ENCODE peak calls at places on chromosomes 1 and 21, in five cellular contexts. One of them, this sample, is unnamed.

GRCh38 chr1:171965802-171966201 is 124.5 kb downstream of the DNM3 start:
- DNase-seq in fibroblast of pulmonary artery: no peak
- DNase-seq in astrocyte of the cerebellum: no peak
- DNase-seq in cardiac muscle cell: no peak
- DNase-seq in fibroblast of lung: peak; percentile 33
- DNase-seq in this sample: peak; percentile 14

GRCh38 chr1:78301141-78301540 is 189.6 kb upstream of the PTGFR start:
- DNase-seq in fibroblast of pulmonary artery: peak; percentile 20
- DNase-seq in astrocyte of the cerebellum: no peak
- DNase-seq in cardiac muscle cell: no peak
- DNase-seq in fibroblast of lung: no peak
- DNase-seq in this sample: no peak

GRCh38 chr1:93288558-93288957 is 57.1 kb upstream of the DR1 start:
- DNase-seq in fibroblast of pulmonary artery: peak; percentile 7
- DNase-seq in astrocyte of the cerebellum: no peak
- DNase-seq in cardiac muscle cell: peak; percentile 19
- DNase-seq in fibroblast of lung: no peak
- DNase-seq in this sample: no peak

GRCh38 chr21:31781737-31782136 is 49.8 kb upstream of the SCAF4 start:
- DNase-seq in fibroblast of pulmonary artery: peak; percentile 45
- DNase-seq in astrocyte of the cerebellum: peak; percentile 13
- DNase-seq in cardiac muscle cell: peak; percentile 47
- DNase-seq in fibroblast of lung: peak; percentile 30
- DNase-seq in this sample: peak; percentile 4

GRCh38 chr1:10101929-10102328 is 69.2 kb downstream of the UBE4B start:
- DNase-seq in fibroblast of pulmonary artery: no peak
- DNase-seq in astrocyte of the cerebellum: no peak
- DNase-seq in cardiac muscle cell: no peak
- DNase-seq in fibroblast of lung: no peak
- DNase-seq in this sample: no peak

GRCh38 chr1:59198565-59198964 is 98.3 kb upstream of the FGGY start:
- DNase-seq in fibroblast of pulmonary artery: no peak
- DNase-seq in astrocyte of the cerebellum: peak; percentile 65
- DNase-seq in cardiac muscle cell: no peak
- DNase-seq in fibroblast of lung: peak; percentile 74
- DNase-seq in this sample: no peak

GRCh38 chr1:8238141-8239038 is 79.5 kb upstream of the SLC45A1 start:
- DNase-seq in fibroblast of pulmonary artery: peak; percentile 92
- DNase-seq in astrocyte of the cerebellum: peak; percentile 49
- DNase-seq in cardiac muscle cell: peak; percentile 89
- DNase-seq in fibroblast of lung: peak; percentile 98
- DNase-seq in this sample: peak; percentile 80

GRCh38 chr21:46613391-46613790 is 8.5 kb upstream of the S100B start:
- DNase-seq in fibroblast of pulmonary artery: no peak
- DNase-seq in astrocyte of the cerebellum: no peak
- DNase-seq in cardiac muscle cell: no peak
- DNase-seq in fibroblast of lung: no peak
- DNase-seq in this sample: no peak

GRCh38 chr1:246081138-246081702 is 425.9 kb downstream of the SMYD3 start:
- DNase-seq in fibroblast of pulmonary artery: no peak
- DNase-seq in astrocyte of the cerebellum: no peak
- DNase-seq in cardiac muscle cell: no peak
- DNase-seq in fibroblast of lung: no peak
- DNase-seq in this sample: no peak

GRCh38 chr1:17460265-17460664 is 20.8 kb upstream of the RCC2 start:
- DNase-seq in fibroblast of pulmonary artery: no peak
- DNase-seq in astrocyte of the cerebellum: no peak
- DNase-seq in cardiac muscle cell: no peak
- DNase-seq in fibroblast of lung: no peak
- DNase-seq in this sample: no peak

GRCh38 chr1:87334351-87335174 is 5.9 kb downstream of the LMO4 start:
- DNase-seq in fibroblast of pulmonary artery: no peak
- DNase-seq in astrocyte of the cerebellum: no peak
- DNase-seq in cardiac muscle cell: no peak
- DNase-seq in fibroblast of lung: peak; percentile 39
- DNase-seq in this sample: peak; percentile 24

GRCh38 chr1:29275435-29275834 is 39.1 kb downstream of the PTPRU start:
- DNase-seq in fibroblast of pulmonary artery: no peak
- DNase-seq in astrocyte of the cerebellum: no peak
- DNase-seq in cardiac muscle cell: no peak
- DNase-seq in fibroblast of lung: no peak
- DNase-seq in this sample: no peak

GRCh38 chr1:234613992-234614584 is 4.1 kb upstream of the IRF2BP2 start:
- DNase-seq in fibroblast of pulmonary artery: peak; percentile 59
- DNase-seq in astrocyte of the cerebellum: no peak
- DNase-seq in cardiac muscle cell: peak; percentile 53
- DNase-seq in fibroblast of lung: peak; percentile 62
- DNase-seq in this sample: no peak

GRCh38 chr1:175169305-175170018 is 23.1 kb downstream of the KIAA0040 start:
- DNase-seq in fibroblast of pulmonary artery: peak; percentile 27
- DNase-seq in astrocyte of the cerebellum: no peak
- DNase-seq in cardiac muscle cell: peak; percentile 22
- DNase-seq in fibroblast of lung: peak; percentile 2
- DNase-seq in this sample: peak; percentile 2

GRCh38 chr1:175166746-175167145 is 25.8 kb downstream of the KIAA0040 start:
- DNase-seq in fibroblast of pulmonary artery: no peak
- DNase-seq in astrocyte of the cerebellum: no peak
- DNase-seq in cardiac muscle cell: no peak
- DNase-seq in fibroblast of lung: no peak
- DNase-seq in this sample: no peak

GRCh38 chr1:175172503-175172902 is 20.1 kb downstream of the KIAA0040 start:
- DNase-seq in fibroblast of pulmonary artery: no peak
- DNase-seq in astrocyte of the cerebellum: no peak
- DNase-seq in cardiac muscle cell: no peak
- DNase-seq in fibroblast of lung: no peak
- DNase-seq in this sample: no peak

GRCh38 chr1:175171214-175171913 is 21.2 kb downstream of the KIAA0040 start:
- DNase-seq in fibroblast of pulmonary artery: no peak
- DNase-seq in astrocyte of the cerebellum: no peak
- DNase-seq in cardiac muscle cell: no peak
- DNase-seq in fibroblast of lung: no peak
- DNase-seq in this sample: no peak

GRCh38 chr1:175168782-175169181 is 23.8 kb downstream of the KIAA0040 start:
- DNase-seq in fibroblast of pulmonary artery: no peak
- DNase-seq in astrocyte of the cerebellum: no peak
- DNase-seq in cardiac muscle cell: no peak
- DNase-seq in fibroblast of lung: no peak
- DNase-seq in this sample: no peak
- TF ChIP-seq CTCF in fibroblast of pulmonary artery: no peak
- TF ChIP-seq CTCF in astrocyte of the cerebellum: no peak
- TF ChIP-seq CTCF in cardiac muscle cell: no peak
- TF ChIP-seq CTCF in fibroblast of lung: no peak
- TF ChIP-seq CTCF in this sample: no peak

DNA sequence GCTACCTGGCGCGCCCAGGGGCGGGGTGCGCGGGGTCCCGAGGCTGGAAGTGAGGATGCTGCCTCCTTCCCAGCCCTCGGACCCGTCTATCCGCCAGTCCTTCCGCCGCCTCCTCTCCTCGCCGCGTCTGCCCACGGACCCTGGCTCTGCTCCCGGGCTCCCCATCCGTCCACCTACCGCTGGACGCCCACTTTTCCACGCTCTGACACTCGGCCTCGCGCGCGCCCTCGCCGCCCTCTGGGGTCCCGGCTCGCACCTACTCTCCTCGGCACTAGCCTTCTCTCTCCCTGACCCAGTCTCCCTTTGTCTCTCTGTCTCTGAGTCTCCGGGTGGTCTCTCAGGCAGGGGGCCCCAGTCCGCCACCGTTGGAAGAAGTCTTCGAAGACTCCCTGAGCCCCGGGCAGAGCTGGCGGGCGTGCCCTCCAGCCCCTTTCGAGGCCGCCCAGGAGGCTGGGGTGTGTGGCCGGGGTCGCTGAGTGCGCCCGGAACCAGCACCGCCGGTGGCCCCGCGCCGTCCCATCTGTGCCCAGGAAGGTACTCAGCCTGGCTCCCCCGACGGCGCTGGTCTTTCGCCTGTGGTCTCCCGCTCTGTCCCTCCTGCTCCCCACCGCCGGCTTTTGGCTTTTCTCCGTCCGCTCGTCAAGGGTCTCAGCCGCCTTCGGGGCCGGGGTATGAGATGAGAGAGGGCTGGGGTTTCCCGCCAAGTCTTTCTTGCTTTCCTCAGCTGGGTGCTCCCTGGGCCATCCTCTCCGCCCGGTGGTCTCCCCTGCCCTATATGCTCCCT is 610 bp downstream of the DRAXIN start:
- DNase-seq in fibroblast of pulmonary artery: no peak
- DNase-seq in astrocyte of the cerebellum: no peak
- DNase-seq in cardiac muscle cell: no peak
- DNase-seq in fibroblast of lung: no peak
- DNase-seq in this sample: no peak
- TF ChIP-seq CTCF in fibroblast of pulmonary artery: no peak
- TF ChIP-seq CTCF in astrocyte of the cerebellum: no peak
- TF ChIP-seq CTCF in cardiac muscle cell: no peak
- TF ChIP-seq CTCF in fibroblast of lung: no peak
- TF ChIP-seq CTCF in this sample: no peak

GRCh38 chr21:44325386-44326271 is 13.6 kb downstream of the CFAP410 start:
- DNase-seq in fibroblast of pulmonary artery: no peak
- DNase-seq in astrocyte of the cerebellum: no peak
- DNase-seq in cardiac muscle cell: no peak
- DNase-seq in fibroblast of lung: no peak
- DNase-seq in this sample: no peak

GRCh38 chr21:44328242-44328895 is 10.8 kb downstream of the CFAP410 start:
- DNase-seq in fibroblast of pulmonary artery: no peak
- DNase-seq in astrocyte of the cerebellum: no peak
- DNase-seq in cardiac muscle cell: no peak
- DNase-seq in fibroblast of lung: no peak
- DNase-seq in this sample: no peak

GRCh38 chr21:44326272-44326647 is 12.9 kb downstream of the CFAP410 start:
- DNase-seq in fibroblast of pulmonary artery: no peak
- DNase-seq in astrocyte of the cerebellum: no peak
- DNase-seq in cardiac muscle cell: no peak
- DNase-seq in fibroblast of lung: no peak
- DNase-seq in this sample: no peak

GRCh38 chr21:44327603-44327974 is 11.6 kb downstream of the CFAP410 start:
- DNase-seq in fibroblast of pulmonary artery: no peak
- DNase-seq in astrocyte of the cerebellum: no peak
- DNase-seq in cardiac muscle cell: no peak
- DNase-seq in fibroblast of lung: no peak
- DNase-seq in this sample: no peak

DNA sequence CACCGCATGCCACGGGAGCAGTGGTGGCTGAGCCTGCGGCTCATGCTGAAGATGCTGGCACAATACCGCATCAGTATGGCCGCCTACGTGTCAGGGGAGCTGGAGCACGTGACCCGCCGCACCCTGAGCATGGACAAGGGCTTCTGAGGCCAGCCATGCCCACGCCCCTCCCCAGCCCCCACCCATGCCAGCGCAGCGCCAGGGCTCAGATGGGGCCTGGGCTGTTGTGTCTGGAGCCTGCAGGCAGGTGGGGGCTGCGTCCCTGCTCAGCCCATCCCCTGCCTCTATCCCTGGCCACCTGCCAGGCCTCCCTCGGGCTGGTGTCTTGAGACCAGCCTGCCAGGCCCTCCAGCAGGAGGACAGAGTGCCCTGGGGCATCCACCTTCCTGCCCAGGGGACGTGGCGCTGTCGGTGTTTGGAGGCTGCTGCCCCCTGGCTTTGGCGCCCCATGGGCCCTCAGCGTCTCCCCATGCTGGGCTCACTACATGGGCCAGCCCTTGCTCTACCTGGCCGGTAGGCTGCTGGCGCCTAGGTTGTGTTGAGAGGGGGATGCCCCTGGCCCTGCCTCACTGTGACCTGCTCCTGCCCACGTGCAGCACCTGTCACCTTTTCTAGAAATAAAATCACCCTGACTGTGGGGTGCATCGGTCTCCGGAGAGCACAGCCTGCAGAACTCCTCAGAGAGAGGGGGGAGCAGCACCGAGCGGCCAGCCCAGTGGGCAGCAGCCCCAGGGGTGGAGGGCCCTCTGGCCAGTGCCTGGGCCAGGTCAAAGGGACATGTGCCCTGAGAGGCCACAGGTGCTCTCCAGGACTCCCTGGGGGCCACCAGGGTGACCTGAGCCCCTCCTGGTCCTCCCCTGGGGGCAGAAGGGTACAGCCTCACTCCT is 12.2 kb downstream of the CFAP410 start:
- DNase-seq in fibroblast of pulmonary artery: no peak
- DNase-seq in astrocyte of the cerebellum: no peak
- DNase-seq in cardiac muscle cell: no peak
- DNase-seq in fibroblast of lung: no peak
- DNase-seq in this sample: no peak
- TF ChIP-seq CTCF in fibroblast of pulmonary artery: no peak
- TF ChIP-seq CTCF in astrocyte of the cerebellum: no peak
- TF ChIP-seq CTCF in cardiac muscle cell: no peak
- TF ChIP-seq CTCF in fibroblast of lung: no peak
- TF ChIP-seq CTCF in this sample: peak; percentile 33

DNA sequence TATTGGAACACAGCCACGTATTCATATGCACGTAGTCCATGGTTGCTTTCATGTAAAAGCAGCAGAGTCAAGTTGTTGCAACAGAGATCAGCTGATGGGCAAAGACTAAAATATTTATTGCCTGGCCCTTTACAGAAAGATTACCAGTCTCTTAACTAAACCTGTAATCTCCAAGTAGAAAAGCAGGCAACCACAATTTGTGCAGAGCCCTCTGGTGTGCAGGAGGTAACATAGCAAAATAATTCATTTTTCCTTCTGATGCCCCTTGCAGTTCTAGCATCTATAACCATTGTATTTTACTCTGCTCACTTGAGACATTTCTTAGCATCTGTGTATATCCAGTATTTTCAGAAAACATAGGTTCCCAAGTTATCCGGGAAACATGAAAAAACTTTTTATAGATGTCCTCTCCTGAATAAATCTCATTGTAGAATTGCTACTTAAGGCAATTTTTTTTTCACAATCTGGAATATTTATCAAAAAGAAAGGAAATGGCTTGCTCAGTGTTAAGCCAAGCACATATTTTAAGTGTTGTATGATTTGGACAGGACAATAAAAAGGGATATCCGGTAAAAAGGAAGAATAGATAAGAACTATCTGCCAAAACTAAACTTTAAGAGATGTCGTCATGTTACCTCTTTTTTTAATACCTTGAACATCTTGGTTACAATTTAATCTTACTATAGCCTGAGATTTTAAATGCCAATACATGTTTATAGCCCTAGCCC is 430.7 kb downstream of the PLPP3 start:
- DNase-seq in fibroblast of pulmonary artery: peak; percentile 25
- DNase-seq in astrocyte of the cerebellum: no peak
- DNase-seq in cardiac muscle cell: no peak
- DNase-seq in fibroblast of lung: no peak
- DNase-seq in this sample: no peak
- TF ChIP-seq CTCF in fibroblast of pulmonary artery: peak; percentile 25
- TF ChIP-seq CTCF in astrocyte of the cerebellum: no peak
- TF ChIP-seq CTCF in cardiac muscle cell: peak; percentile 2
- TF ChIP-seq CTCF in fibroblast of lung: no peak
- TF ChIP-seq CTCF in this sample: no peak

DNA sequence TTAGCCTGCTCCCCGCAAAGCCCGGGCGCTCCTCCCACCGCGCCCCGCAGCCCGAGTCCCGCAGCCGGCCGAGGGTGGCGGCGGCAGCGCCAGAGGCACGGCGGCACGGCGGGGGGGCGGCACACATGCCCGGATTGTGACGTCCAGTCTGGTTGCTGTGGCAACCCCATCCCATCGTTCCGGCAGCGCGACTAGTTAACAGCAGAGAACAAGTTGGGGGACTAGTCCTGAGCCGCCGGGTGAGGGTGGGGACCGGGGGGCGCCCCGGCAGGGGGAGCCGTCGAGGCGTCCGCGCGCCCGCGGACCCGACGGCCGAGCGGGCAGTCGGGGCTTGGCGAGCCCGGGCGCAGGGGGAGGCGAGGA is at the start of gene CHD5:
- DNase-seq in fibroblast of pulmonary artery: no peak
- DNase-seq in astrocyte of the cerebellum: no peak
- DNase-seq in cardiac muscle cell: no peak
- DNase-seq in fibroblast of lung: no peak
- DNase-seq in this sample: no peak
- TF ChIP-seq CTCF in fibroblast of pulmonary artery: no peak
- TF ChIP-seq CTCF in astrocyte of the cerebellum: peak; percentile 3
- TF ChIP-seq CTCF in cardiac muscle cell: no peak
- TF ChIP-seq CTCF in fibroblast of lung: no peak
- TF ChIP-seq CTCF in this sample: no peak